ENCODE peak calls at places on chromosomes 5 and 9, in four cellular contexts. Q is type B pancreatic cell; T is hypothalamus; R is naive thymus-derived CD4-positive, alpha-beta T cell. G is an unnamed sample.

GRCh38 chr9:69204869-69205268 is 30.8 kb downstream of the TJP2 start:
- DNase-seq in Q (no peak), T (peak), R (no peak), G (no peak)

GRCh38 chr5:5572010-5572982 is 149.8 kb downstream of the ICE1 start:
- DNase-seq in Q (no peak), T (no peak), R (no peak), G (no peak)

GRCh38 chr5:75525344-75525743 is 13.7 kb downstream of the POLK start:
- DNase-seq in Q (no peak), R (no peak), T (no peak), G (no peak)

GRCh38 chr5:179601871-179602625 is 21.4 kb downstream of the HNRNPH1 start:
- DNase-seq in R (no peak), T (no peak), Q (no peak), G (no peak)

GRCh38 chr9:105141448-105142101 is 102.9 kb upstream of the SLC44A1 start:
- DNase-seq in T (no peak), Q (no peak), R (no peak), G (no peak)

GRCh38 chr9:127751269-127752054 is 16.4 kb upstream of the TOR2A start:
- DNase-seq in Q (no peak), R (no peak), T (no peak), G (no peak)

GRCh38 chr5:53892236-53892635 is 331.8 kb downstream of the NDUFS4 start:
- DNase-seq in Q (no peak), R (no peak), T (no peak), G (no peak)

GRCh38 chr9:107945493-107945892 is 455.9 kb upstream of the KLF4 start:
- DNase-seq in Q (no peak), T (no peak), R (no peak), G (no peak)

GRCh38 chr5:2797160-2797559 is 45.7 kb upstream of the IRX2 start:
- DNase-seq in Q (no peak), R (no peak), T (no peak), G (no peak)

GRCh38 chr9:130946778-130947617 is 8.0 kb upstream of the FIBCD1 start:
- DNase-seq in R (no peak), Q (no peak), T (no peak), G (no peak)

GRCh38 chr5:142484821-142485387 is 160.1 kb upstream of the SPRY4 start:
- DNase-seq in R (no peak), T (no peak), Q (no peak), G (no peak)

GRCh38 chr9:133460405-133461175 is 812 bp downstream of the CACFD1 start:
- DNase-seq in T (peak), Q (no peak), R (peak), G (peak)

GRCh38 chr9:112112941-112113399 is 62.1 kb downstream of the SUSD1 start:
- DNase-seq in T (no peak), Q (no peak), R (no peak), G (peak)

GRCh38 chr5:77877516-77878070 is 101.5 kb upstream of the TBCA start:
- DNase-seq in T (no peak), R (no peak), Q (no peak), G (no peak)

GRCh38 chr9:34589656-34590375 is at the start of gene CNTFR:
- DNase-seq in T (peak), Q (no peak), R (peak), G (no peak)

GRCh38 chr9:78029601-78030552 is 1.7 kb downstream of the GNAQ start:
- DNase-seq in T (no peak), Q (no peak), R (no peak), G (peak)

GRCh38 chr9:134406366-134407122 is 80.3 kb downstream of the RXRA start:
- DNase-seq in T (no peak), Q (no peak), R (no peak), G (no peak)

GRCh38 chr5:161034456-161034855 is 182.4 kb upstream of the ATP10B start:
- DNase-seq in R (no peak), Q (no peak), T (no peak), G (no peak)

GRCh38 chr5:133977858-133978257 is 9.4 kb upstream of the C5orf15 start:
- DNase-seq in Q (no peak), T (no peak), R (no peak), G (no peak)

GRCh38 chr5:177474845-177475562 is 1.6 kb upstream of the DBN1 start:
- DNase-seq in Q (no peak), T (no peak), R (no peak), G (no peak)

GRCh38 chr5:81023261-81024015 is 63.3 kb downstream of the RASGRF2 start:
- DNase-seq in Q (no peak), R (no peak), T (no peak), G (no peak)

GRCh38 chr5:31156761-31157160 is 36.7 kb upstream of the CDH6 start:
- DNase-seq in Q (no peak), R (no peak), T (no peak), G (no peak)

GRCh38 chr9:98854206-98854756 is 46.8 kb downstream of the GALNT12 start:
- DNase-seq in Q (no peak), T (no peak), R (no peak), G (no peak)

GRCh38 chr5:170413897-170414296 is 24.7 kb upstream of the KCNMB1 start:
- DNase-seq in R (no peak), T (no peak), Q (no peak), G (no peak)

GRCh38 chr5:33470544-33470943 is 29.8 kb downstream of the TARS1 start:
- DNase-seq in T (no peak), R (no peak), Q (no peak), G (no peak)

GRCh38 chr5:146441896-146442295 is 5.2 kb upstream of the TCERG1 start:
- DNase-seq in T (no peak), Q (no peak), R (no peak), G (no peak)

GRCh38 chr5:73902327-73903051 is 276.5 kb downstream of the ARHGEF28 start:
- DNase-seq in R (no peak), T (no peak), Q (no peak), G (no peak)

GRCh38 chr9:3760031-3760430 is 234.2 kb upstream of the RFX3 start:
- DNase-seq in T (no peak), Q (no peak), R (no peak), G (no peak)

GRCh38 chr5:55568629-55569512 is 34.1 kb upstream of the PLPP1 start:
- DNase-seq in T (no peak), R (no peak), Q (no peak), G (no peak)

GRCh38 chr9:134342746-134343115 is 16.5 kb downstream of the RXRA start:
- DNase-seq in Q (no peak), R (no peak), T (no peak), G (no peak)

GRCh38 chr9:107068581-107068980 is 205.6 kb downstream of the ZNF462 start:
- DNase-seq in T (no peak), Q (no peak), R (no peak), G (no peak)

GRCh38 chr5:172617817-172618216 is 23.2 kb upstream of the NEURL1B start:
- DNase-seq in R (no peak), Q (no peak), T (no peak), G (no peak)

GRCh38 chr9:91210318-91210717 is 151.4 kb downstream of the AUH start:
- DNase-seq in T (no peak), R (no peak), Q (no peak), G (no peak)

GRCh38 chr9:98775831-98776441 is 20.4 kb downstream of the ANKS6 start:
- DNase-seq in T (no peak), Q (no peak), R (no peak), G (no peak)

GRCh38 chr5:84764227-84764626 is 379.5 kb upstream of the EDIL3 start:
- DNase-seq in R (no peak), Q (no peak), T (no peak), G (no peak)

GRCh38 chr9:110321055-110321454 is 16.6 kb downstream of the TXNDC8 start:
- DNase-seq in Q (no peak), R (no peak), T (no peak), G (no peak)

GRCh38 chr5:131195696-131196095 is 25.0 kb downstream of the LYRM7 start:
- DNase-seq in R (no peak), Q (no peak), T (no peak), G (no peak)

GRCh38 chr5:149895416-149896345 is 48.9 kb downstream of the PDE6A start:
- DNase-seq in T (no peak), Q (no peak), R (no peak), G (no peak)

GRCh38 chr5:176870110-176870591 is 29.0 kb downstream of the HK3 start:
- DNase-seq in R (no peak), T (no peak), Q (no peak), G (no peak)